ENCODE peak calls at places on chromosomes 6 and 20, in four cellular contexts. X is HepG2, A is K562, O is GM12878. Z is an unnamed sample.

GRCh38 chr6:72561629-72562028 is 60.2 kb upstream of the KCNQ5 start:
- DNase-seq in X (no peak), A (no peak), O (no peak), Z (no peak)

GRCh38 chr20:32538526-32538918 is 46.6 kb downstream of the NOL4L start:
- DNase-seq in X (no peak), A (no peak), O (no peak), Z (no peak)

GRCh38 chr6:157272866-157273755 is 50.2 kb downstream of the TMEM242 start:
- DNase-seq in X (peak; percentile 48), A (peak; percentile 44), O (no peak), Z (no peak)

GRCh38 chr20:46330831-46331371 is 22.6 kb upstream of the CDH22 start:
- DNase-seq in X (no peak), A (no peak), O (no peak), Z (no peak)

GRCh38 chr6:65126667-65127066 is 580.4 kb downstream of the EYS start:
- DNase-seq in X (no peak), A (no peak), O (no peak), Z (no peak)

GRCh38 chr6:3457710-3458605 is 1.1 kb upstream of the SLC22A23 start:
- DNase-seq in X (peak; percentile 37), A (no peak), O (no peak), Z (peak; percentile 48)

GRCh38 chr6:514396-514973 is 122.9 kb downstream of the IRF4 start:
- DNase-seq in X (no peak), A (no peak), O (no peak), Z (no peak)

GRCh38 chr6:105981002-105981887 is 104.9 kb upstream of the PRDM1 start:
- DNase-seq in X (no peak), A (no peak), O (no peak), Z (no peak)

GRCh38 chr6:135941275-135941674 is 89.8 kb downstream of the PDE7B start:
- DNase-seq in X (no peak), A (no peak), O (no peak), Z (no peak)

GRCh38 chr6:135451617-135452190 is 45.8 kb downstream of the AHI1 start:
- DNase-seq in X (peak; percentile 32), A (peak; percentile 31), O (no peak), Z (peak; percentile 22)

GRCh38 chr20:3447321-3447720 is 23.5 kb upstream of the ATRN start:
- DNase-seq in X (no peak), A (no peak), O (no peak), Z (no peak)

GRCh38 chr6:87487555-87487954 is 14.8 kb downstream of the SLC35A1 start:
- DNase-seq in X (no peak), A (no peak), O (no peak), Z (no peak)

GRCh38 chr6:134374486-134374885 is 56.6 kb upstream of the SGK1 start:
- DNase-seq in X (no peak), A (no peak), O (no peak), Z (no peak)

GRCh38 chr6:15021074-15021473 is 224.8 kb upstream of the JARID2 start:
- DNase-seq in X (no peak), A (no peak), O (no peak), Z (no peak)

GRCh38 chr20:58018590-58018989 is 209.9 kb downstream of the ANKRD60 start:
- DNase-seq in X (no peak), A (no peak), O (no peak), Z (no peak)

GRCh38 chr6:44672838-44673237 is 285.3 kb downstream of the CDC5L start:
- DNase-seq in X (no peak), A (no peak), O (no peak), Z (no peak)

GRCh38 chr20:63896136-63896890 is 1.4 kb downstream of the DNAJC5 start:
- DNase-seq in X (peak; percentile 87), A (peak; percentile 33), O (no peak), Z (no peak)

DNA sequence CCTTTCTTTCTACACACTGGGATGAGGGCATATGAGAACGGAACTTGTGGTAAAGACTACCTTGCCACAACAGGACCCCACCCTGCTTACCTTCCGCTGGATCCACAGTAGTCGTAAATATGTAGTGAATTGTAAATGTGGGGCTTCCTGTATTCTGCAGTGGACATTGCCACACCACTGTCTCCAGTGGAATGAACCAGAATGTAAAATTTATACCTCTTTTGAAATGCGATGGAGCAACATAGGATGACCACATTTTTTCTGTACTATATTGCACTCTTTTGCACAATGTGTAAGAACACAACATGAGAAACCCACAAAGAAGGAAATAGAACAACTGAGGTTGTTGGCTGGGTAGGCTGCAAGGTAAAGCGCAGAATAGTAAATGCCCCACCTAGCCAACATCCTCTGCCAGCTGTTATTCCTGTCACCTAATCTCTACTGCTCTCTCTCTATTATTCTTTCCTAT is 16.1 kb upstream of the RIPOR2 start:
- DNase-seq in X (no peak), A (no peak), O (no peak), Z (no peak)
- TF ChIP-seq BHLHE40 in X (no peak), A (no peak), O (no peak), Z (no peak)

DNA sequence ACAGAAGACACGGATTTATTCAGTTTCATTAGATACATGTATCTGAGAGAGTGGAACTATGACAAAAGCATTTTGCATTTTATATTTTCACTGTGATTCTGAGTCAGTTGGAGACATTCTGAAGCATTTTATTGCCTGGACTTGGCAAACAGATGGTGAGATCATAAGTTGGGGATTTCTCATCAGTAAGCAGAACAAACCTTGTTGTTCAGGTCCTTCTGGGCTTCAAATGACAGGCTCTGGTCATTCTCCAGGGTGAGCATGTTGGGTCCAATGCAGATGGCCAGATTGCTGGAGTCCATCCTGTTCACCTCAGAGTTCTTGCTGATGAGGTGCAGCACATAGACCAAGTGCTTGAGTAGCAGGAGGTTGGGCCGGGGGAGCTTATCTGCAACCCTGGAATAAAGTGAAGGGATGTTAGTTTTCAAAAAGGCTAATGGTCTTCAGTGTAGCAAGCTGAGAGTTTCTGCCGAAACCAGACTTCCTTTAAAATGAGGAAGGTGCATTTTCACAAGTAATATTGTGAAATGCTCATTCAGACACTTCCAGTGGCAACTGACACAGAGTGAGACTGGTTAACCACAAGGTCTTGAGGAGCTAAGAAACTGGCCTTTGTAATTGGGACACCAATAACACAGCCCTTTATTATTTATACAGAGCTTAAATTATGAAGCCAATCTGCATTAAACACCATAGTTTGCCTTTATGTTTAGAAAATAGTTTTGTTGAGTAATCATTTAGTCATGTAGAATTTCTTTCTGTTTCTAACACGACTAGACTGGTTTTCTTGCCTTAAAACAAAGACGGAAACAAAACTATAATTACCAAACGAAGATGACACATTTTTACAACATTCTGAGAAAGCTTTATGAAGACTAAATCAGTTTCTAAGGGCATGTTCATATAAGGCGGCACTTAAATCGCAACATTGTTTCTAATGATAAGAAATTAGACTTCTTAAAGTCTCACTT is 5.6 kb downstream of the TAGAP start:
- DNase-seq in X (no peak), A (no peak), O (peak; percentile 86), Z (no peak)
- TF ChIP-seq FOXM1 in X (no peak), A (no peak), O (peak; percentile 94), Z (no peak)

GRCh38 chr6:84866715-84867114 is 102.3 kb upstream of the TBX18 start:
- DNase-seq in X (no peak), A (no peak), O (no peak), Z (no peak)

GRCh38 chr6:84870693-84871092 is 106.3 kb upstream of the TBX18 start:
- DNase-seq in X (no peak), A (no peak), O (no peak), Z (no peak)

GRCh38 chr6:84868149-84868548 is 103.8 kb upstream of the TBX18 start:
- DNase-seq in X (no peak), A (no peak), O (no peak), Z (no peak)

GRCh38 chr6:84871925-84872324 is 107.5 kb upstream of the TBX18 start:
- DNase-seq in X (no peak), A (no peak), O (no peak), Z (no peak)

DNA sequence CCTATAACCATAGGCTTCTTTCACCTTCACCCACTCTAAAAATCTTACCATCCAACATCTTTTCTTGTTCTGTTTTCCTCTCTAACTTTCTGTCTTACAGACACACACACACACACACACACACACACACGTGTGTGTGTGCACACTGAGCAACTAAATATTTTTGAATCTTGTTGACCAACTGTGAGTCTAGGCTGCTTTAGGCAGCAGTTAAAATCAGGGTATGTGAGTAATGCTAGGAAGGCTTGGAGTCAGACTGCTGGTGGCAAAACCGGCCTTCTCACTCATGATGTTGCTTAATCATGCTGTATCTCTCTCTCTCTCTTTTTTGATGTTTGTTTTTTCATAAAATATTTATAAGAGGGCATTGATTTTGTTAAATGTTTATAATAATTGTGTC is 103.1 kb upstream of the TBX18 start:
- DNase-seq in X (no peak), A (no peak), O (no peak), Z (no peak)
- TF ChIP-seq TARDBP in X (no peak), A (no peak), O (no peak), Z (no peak)

GRCh38 chr6:41523957-41524633 is 22.1 kb upstream of the FOXP4 start:
- DNase-seq in X (no peak), A (no peak), O (no peak), Z (no peak)
- TF ChIP-seq BHLHE40 in X (no peak), A (no peak), O (no peak), Z (no peak)

GRCh38 chr6:42744351-42744890 is 1.5 kb downstream of the TBCC start:
- DNase-seq in X (no peak), A (no peak), O (no peak), Z (no peak)

GRCh38 chr6:42742116-42742894 is 3.6 kb downstream of the TBCC start:
- DNase-seq in X (no peak), A (no peak), O (no peak), Z (no peak)

GRCh38 chr6:42745638-42746451 is at the start of gene TBCC:
- DNase-seq in X (peak; percentile 99), A (peak; percentile 98), O (peak; percentile 93), Z (peak; percentile 94)

GRCh38 chr6:42746452-42747400 is 823 bp upstream of the TBCC start:
- DNase-seq in X (peak; percentile 91), A (peak; percentile 94), O (peak; percentile 68), Z (peak; percentile 83)

GRCh38 chr6:42745083-42745637 is 743 bp downstream of the TBCC start:
- DNase-seq in X (peak; percentile 27), A (peak; percentile 48), O (no peak), Z (peak; percentile 27)
- TF ChIP-seq FOXM1 in X (no peak), A (no peak), O (no peak), Z (no peak)

DNA sequence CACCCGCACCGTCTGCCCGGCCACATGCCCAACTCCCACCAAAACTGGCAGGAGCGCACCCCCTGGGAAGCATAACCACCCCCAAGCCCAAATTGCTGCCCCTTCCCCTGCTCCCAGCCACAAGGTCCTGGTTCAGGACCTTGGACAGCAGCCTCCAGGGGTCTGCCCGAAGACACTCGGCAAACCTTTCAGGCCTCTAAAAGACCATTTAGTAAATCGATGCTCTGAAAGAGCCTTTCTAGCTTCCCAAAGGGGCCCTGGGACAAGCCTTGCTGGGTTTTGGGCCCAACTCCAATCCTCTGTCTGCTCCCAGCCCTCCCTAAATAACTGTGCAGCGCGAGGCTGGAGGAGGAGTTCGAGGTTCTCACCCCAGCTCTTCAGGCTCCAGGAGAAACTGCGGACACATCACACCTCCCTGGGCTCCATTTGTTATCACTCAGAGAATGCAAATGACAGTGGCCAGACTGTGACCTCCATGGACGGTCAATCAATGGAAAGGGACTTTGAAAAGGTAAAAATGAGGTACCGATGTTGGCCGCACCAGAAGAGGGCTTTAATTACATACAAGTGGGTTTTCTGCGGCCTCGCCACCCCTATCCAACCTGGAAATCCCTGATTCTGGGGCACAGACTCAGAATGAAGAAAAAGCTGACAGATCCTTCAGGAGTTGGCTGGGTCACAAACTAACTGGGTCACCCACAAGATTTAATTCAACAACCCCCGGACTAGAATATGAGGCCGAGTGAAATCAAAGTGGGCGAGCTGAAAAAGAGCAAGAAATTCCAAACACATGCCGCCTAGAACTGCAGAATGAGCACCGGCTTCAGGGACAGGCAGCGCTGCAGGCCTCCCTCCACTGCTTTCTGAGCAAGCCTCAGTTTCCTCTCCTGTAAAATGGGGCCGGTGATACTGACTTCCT is 30.2 kb downstream of the GRM4 start:
- DNase-seq in X (no peak), A (peak; percentile 88), O (no peak), Z (peak; percentile 69)
- TF ChIP-seq TARDBP in X (no peak), A (no peak), O (no peak), Z (no peak)

GRCh38 chr20:38315290-38315966 is 11.5 kb downstream of the BPI start:
- DNase-seq in X (no peak), A (no peak), O (no peak), Z (no peak)
- TF ChIP-seq BHLHE40 in X (no peak), A (no peak), O (no peak), Z (no peak)

Z was measured in HEK293T.